ENCODE peak calls at places on chromosomes 16 and 17, in five cellular contexts. One of them, this sample, is unnamed.

GRCh38 chr17:29891131-29891530 is 38.9 kb downstream of the SSH2 start:
- DNase-seq in stomach: no peak
- DNase-seq in A549: no peak
- DNase-seq in tibial nerve: no peak
- DNase-seq in transverse colon: no peak
- DNase-seq in this sample: no peak

GRCh38 chr17:4369557-4370230 is 3.2 kb upstream of the UBE2G1 start:
- DNase-seq in stomach: no peak
- DNase-seq in transverse colon: no peak
- DNase-seq in tibial nerve: no peak
- DNase-seq in A549: no peak
- DNase-seq in this sample: peak; percentile 25

GRCh38 chr16:51657844-51658243 is 506.8 kb upstream of the SALL1 start:
- DNase-seq in tibial nerve: no peak
- DNase-seq in transverse colon: no peak
- DNase-seq in A549: no peak
- DNase-seq in stomach: peak; percentile 66
- DNase-seq in this sample: no peak

GRCh38 chr16:83137894-83138293 is 511.1 kb downstream of the CDH13 start:
- DNase-seq in tibial nerve: no peak
- DNase-seq in A549: no peak
- DNase-seq in stomach: no peak
- DNase-seq in transverse colon: no peak
- DNase-seq in this sample: no peak

GRCh38 chr17:82970067-82970466 is 109.3 kb upstream of the METRNL start:
- DNase-seq in transverse colon: no peak
- DNase-seq in tibial nerve: no peak
- DNase-seq in stomach: no peak
- DNase-seq in A549: no peak
- DNase-seq in this sample: peak; percentile 6

GRCh38 chr17:10699861-10700260 is 2.5 kb downstream of the ADPRM start:
- DNase-seq in transverse colon: no peak
- DNase-seq in A549: no peak
- DNase-seq in stomach: no peak
- DNase-seq in tibial nerve: no peak
- DNase-seq in this sample: no peak

GRCh38 chr16:1613728-1614225 is 1.6 kb downstream of the CRAMP1 start:
- DNase-seq in tibial nerve: no peak
- DNase-seq in stomach: peak; percentile 30
- DNase-seq in A549: no peak
- DNase-seq in transverse colon: peak; percentile 24
- DNase-seq in this sample: peak; percentile 34

GRCh38 chr17:28613916-28614315 is at the start of gene RSKR:
- DNase-seq in transverse colon: no peak
- DNase-seq in tibial nerve: no peak
- DNase-seq in stomach: no peak
- DNase-seq in A549: no peak
- DNase-seq in this sample: no peak

GRCh38 chr16:66250686-66251405 is 115.6 kb upstream of the CDH5 start:
- DNase-seq in stomach: peak; percentile 36
- DNase-seq in tibial nerve: peak; percentile 80
- DNase-seq in A549: no peak
- DNase-seq in transverse colon: peak; percentile 48
- DNase-seq in this sample: peak; percentile 73

GRCh38 chr17:81898029-81898866 is 3.8 kb upstream of the NPB start:
- DNase-seq in transverse colon: no peak
- DNase-seq in A549: peak; percentile 87
- DNase-seq in stomach: no peak
- DNase-seq in tibial nerve: no peak
- DNase-seq in this sample: no peak

GRCh38 chr16:48125888-48126287 is 29.9 kb downstream of the ABCC12 start:
- DNase-seq in stomach: no peak
- DNase-seq in transverse colon: no peak
- DNase-seq in A549: no peak
- DNase-seq in tibial nerve: no peak
- DNase-seq in this sample: no peak

GRCh38 chr16:72739577-72739976 is 308.4 kb downstream of the ZFHX3 start:
- DNase-seq in A549: no peak
- DNase-seq in stomach: no peak
- DNase-seq in tibial nerve: no peak
- DNase-seq in transverse colon: no peak
- DNase-seq in this sample: no peak

GRCh38 chr17:77826132-77826873 is 132.2 kb upstream of the TNRC6C start:
- DNase-seq in stomach: no peak
- DNase-seq in transverse colon: no peak
- DNase-seq in tibial nerve: no peak
- DNase-seq in A549: no peak
- DNase-seq in this sample: no peak

GRCh38 chr16:84545114-84545737 is 40.8 kb upstream of the MEAK7 start:
- DNase-seq in transverse colon: no peak
- DNase-seq in A549: no peak
- DNase-seq in stomach: no peak
- DNase-seq in tibial nerve: no peak
- DNase-seq in this sample: no peak

GRCh38 chr17:42337442-42337841 is 49.1 kb downstream of the STAT5A start:
- DNase-seq in transverse colon: peak; percentile 38
- DNase-seq in stomach: no peak
- DNase-seq in A549: no peak
- DNase-seq in tibial nerve: no peak
- DNase-seq in this sample: no peak

GRCh38 chr16:11583889-11584565 is 2.7 kb downstream of the LITAF start:
- DNase-seq in tibial nerve: no peak
- DNase-seq in A549: peak; percentile 69
- DNase-seq in transverse colon: peak; percentile 67
- DNase-seq in stomach: peak; percentile 69
- DNase-seq in this sample: no peak

GRCh38 chr17:78892062-78892456 is 10.9 kb downstream of the CEP295NL start:
- DNase-seq in stomach: no peak
- DNase-seq in tibial nerve: no peak
- DNase-seq in transverse colon: no peak
- DNase-seq in A549: no peak
- DNase-seq in this sample: no peak

GRCh38 chr17:78891406-78892061 is 11.5 kb downstream of the CEP295NL start:
- DNase-seq in A549: no peak
- DNase-seq in stomach: no peak
- DNase-seq in transverse colon: no peak
- DNase-seq in tibial nerve: no peak
- DNase-seq in this sample: no peak

GRCh38 chr17:78890111-78890897 is 12.7 kb downstream of the CEP295NL start:
- DNase-seq in transverse colon: peak; percentile 75
- DNase-seq in A549: no peak
- DNase-seq in tibial nerve: peak; percentile 56
- DNase-seq in stomach: peak; percentile 62
- DNase-seq in this sample: no peak

GRCh38 chr17:78888911-78889496 is 14.0 kb downstream of the CEP295NL start:
- DNase-seq in tibial nerve: no peak
- DNase-seq in transverse colon: no peak
- DNase-seq in A549: no peak
- DNase-seq in stomach: no peak
- DNase-seq in this sample: no peak

GRCh38 chr17:78889525-78889924 is 13.5 kb downstream of the CEP295NL start:
- DNase-seq in tibial nerve: no peak
- DNase-seq in A549: no peak
- DNase-seq in stomach: no peak
- DNase-seq in transverse colon: peak; percentile 43
- DNase-seq in this sample: no peak
- H3K27ac ChIP-seq in tibial nerve: peak overlapping the region; percentile 16
- H3K27ac ChIP-seq in A549: no peak overlapping the region
- H3K27ac ChIP-seq in stomach: peak overlapping the region; percentile 77
- H3K27ac ChIP-seq in transverse colon: peak overlapping the region; percentile 63
- H3K27ac ChIP-seq in this sample: no peak overlapping the region

GRCh38 chr17:9244066-9245052 is 223.0 kb downstream of the NTN1 start:
- DNase-seq in stomach: peak; percentile 36
- DNase-seq in tibial nerve: no peak
- DNase-seq in transverse colon: peak; percentile 59
- DNase-seq in A549: no peak
- DNase-seq in this sample: peak; percentile 49
- TF ChIP-seq EP300 in stomach: peak; percentile 50
- TF ChIP-seq EP300 in tibial nerve: no peak
- TF ChIP-seq EP300 in transverse colon: no peak
- TF ChIP-seq EP300 in A549: no peak
- TF ChIP-seq EP300 in this sample: no peak

GRCh38 chr17:54902017-54902416 is 1.4 kb downstream of the TOM1L1 start:
- DNase-seq in transverse colon: no peak
- DNase-seq in stomach: no peak
- DNase-seq in tibial nerve: no peak
- DNase-seq in A549: no peak
- DNase-seq in this sample: no peak
- H3K27ac ChIP-seq in transverse colon: no peak overlapping the region
- H3K27ac ChIP-seq in stomach: no peak overlapping the region
- H3K27ac ChIP-seq in tibial nerve: no peak overlapping the region
- H3K27ac ChIP-seq in A549: peak overlapping the region; percentile 87
- H3K27ac ChIP-seq in this sample: no peak overlapping the region

DNA sequence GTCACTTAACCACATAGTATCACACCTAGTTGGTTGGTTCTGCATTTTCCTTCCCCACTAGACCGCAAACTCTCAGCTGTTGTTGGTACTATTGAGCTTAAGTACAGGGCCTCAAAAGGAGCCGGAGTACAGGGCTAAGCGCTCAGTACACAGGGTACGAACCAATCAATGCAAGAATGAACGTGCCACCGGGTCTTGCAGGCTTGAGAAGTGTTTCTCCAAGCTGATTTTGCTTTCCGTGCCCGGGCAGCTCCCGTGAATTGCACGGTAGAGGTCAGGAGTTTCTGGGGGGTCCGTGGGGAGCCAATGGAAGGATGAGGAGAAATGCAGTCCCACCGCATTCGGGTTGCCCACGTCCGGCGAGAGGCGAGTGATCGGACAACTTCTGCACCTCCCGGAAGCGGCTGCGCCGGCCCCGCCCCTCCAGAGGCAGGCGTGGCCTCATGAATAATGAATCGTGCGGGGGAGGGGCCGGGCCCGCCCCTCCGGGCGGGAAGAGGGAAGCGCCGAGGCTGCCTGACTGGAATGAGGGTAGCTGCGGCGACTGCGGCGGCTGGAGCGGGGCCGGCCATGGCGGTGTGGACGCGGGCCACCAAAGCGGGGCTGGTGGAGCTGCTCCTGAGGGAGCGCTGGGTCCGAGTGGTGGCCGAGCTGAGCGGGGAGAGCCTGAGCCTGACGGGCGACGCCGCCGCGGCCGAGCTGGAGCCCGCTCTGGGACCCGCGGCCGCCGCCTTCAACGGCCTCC is at the start of gene SNTB2:
- DNase-seq in A549: peak; percentile 87
- DNase-seq in transverse colon: peak; percentile 96
- DNase-seq in tibial nerve: peak; percentile 92
- DNase-seq in stomach: peak; percentile 95
- DNase-seq in this sample: peak; percentile 93
- TF ChIP-seq EP300 in A549: no peak
- TF ChIP-seq EP300 in transverse colon: no peak
- TF ChIP-seq EP300 in tibial nerve: peak; percentile 91
- TF ChIP-seq EP300 in stomach: no peak
- TF ChIP-seq EP300 in this sample: peak; percentile 47

GRCh38 chr17:48597775-48598631 is 4.4 kb upstream of the HOXB5 start:
- DNase-seq in stomach: peak; percentile 47
- DNase-seq in A549: no peak
- DNase-seq in tibial nerve: no peak
- DNase-seq in transverse colon: peak; percentile 87
- DNase-seq in this sample: no peak
- H3K27ac ChIP-seq in stomach: peak overlapping the region; percentile 93
- H3K27ac ChIP-seq in A549: no peak overlapping the region
- H3K27ac ChIP-seq in tibial nerve: no peak overlapping the region
- H3K27ac ChIP-seq in transverse colon: peak overlapping the region; percentile 94
- H3K27ac ChIP-seq in this sample: no peak overlapping the region

GRCh38 chr16:63981639-63982038 is 1140.2 kb downstream of the CDH11 start:
- DNase-seq in transverse colon: no peak
- DNase-seq in tibial nerve: no peak
- DNase-seq in stomach: no peak
- DNase-seq in A549: no peak
- DNase-seq in this sample: no peak

GRCh38 chr16:63975669-63976068 is 1146.2 kb downstream of the CDH11 start:
- DNase-seq in tibial nerve: no peak
- DNase-seq in A549: no peak
- DNase-seq in transverse colon: no peak
- DNase-seq in stomach: no peak
- DNase-seq in this sample: no peak

GRCh38 chr16:63982156-63982555 is 1139.7 kb downstream of the CDH11 start:
- DNase-seq in tibial nerve: no peak
- DNase-seq in A549: no peak
- DNase-seq in transverse colon: no peak
- DNase-seq in stomach: no peak
- DNase-seq in this sample: no peak

GRCh38 chr16:63978240-63978639 is 1143.6 kb downstream of the CDH11 start:
- DNase-seq in stomach: no peak
- DNase-seq in tibial nerve: no peak
- DNase-seq in A549: no peak
- DNase-seq in transverse colon: no peak
- DNase-seq in this sample: no peak

DNA sequence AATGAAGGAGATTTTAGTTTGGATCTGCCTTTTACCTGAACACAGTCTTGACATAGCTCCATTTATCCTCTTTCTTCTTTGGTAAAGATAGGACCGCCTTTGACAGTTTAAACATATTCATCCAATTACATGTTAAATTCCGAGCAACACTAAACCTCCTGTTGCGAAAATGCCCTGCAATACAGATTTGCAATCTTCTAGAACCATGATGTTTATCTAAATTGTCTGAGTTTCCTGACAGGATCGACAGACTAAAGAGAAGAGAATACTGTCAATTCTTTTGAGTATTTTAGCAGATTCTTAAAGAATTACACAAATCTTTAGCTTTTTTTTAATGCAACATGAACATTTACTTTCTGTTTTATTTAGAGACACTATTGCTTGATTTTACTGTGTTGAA is 1145.5 kb downstream of the CDH11 start:
- DNase-seq in tibial nerve: no peak
- DNase-seq in stomach: no peak
- DNase-seq in A549: no peak
- DNase-seq in transverse colon: no peak
- DNase-seq in this sample: no peak
- TF ChIP-seq EP300 in tibial nerve: no peak
- TF ChIP-seq EP300 in stomach: no peak
- TF ChIP-seq EP300 in A549: no peak
- TF ChIP-seq EP300 in transverse colon: no peak
- TF ChIP-seq EP300 in this sample: no peak

GRCh38 chr16:4087990-4088577 is 28.2 kb downstream of the ADCY9 start:
- DNase-seq in transverse colon: peak; percentile 4
- DNase-seq in stomach: no peak
- DNase-seq in tibial nerve: no peak
- DNase-seq in A549: no peak
- DNase-seq in this sample: no peak

GRCh38 chr16:4087099-4087885 is 28.9 kb downstream of the ADCY9 start:
- DNase-seq in stomach: no peak
- DNase-seq in tibial nerve: no peak
- DNase-seq in transverse colon: no peak
- DNase-seq in A549: no peak
- DNase-seq in this sample: no peak

GRCh38 chr16:4083347-4083870 is 32.8 kb downstream of the ADCY9 start:
- DNase-seq in transverse colon: no peak
- DNase-seq in A549: no peak
- DNase-seq in stomach: no peak
- DNase-seq in tibial nerve: no peak
- DNase-seq in this sample: no peak

GRCh38 chr16:4085405-4085970 is 30.8 kb downstream of the ADCY9 start:
- DNase-seq in transverse colon: peak; percentile 19
- DNase-seq in A549: peak; percentile 66
- DNase-seq in stomach: no peak
- DNase-seq in tibial nerve: no peak
- DNase-seq in this sample: no peak

GRCh38 chr16:4086153-4086552 is 30.1 kb downstream of the ADCY9 start:
- DNase-seq in transverse colon: peak; percentile 4
- DNase-seq in A549: no peak
- DNase-seq in stomach: no peak
- DNase-seq in tibial nerve: no peak
- DNase-seq in this sample: no peak
- H3K27ac ChIP-seq in transverse colon: no peak overlapping the region
- H3K27ac ChIP-seq in A549: peak overlapping the region; percentile 11
- H3K27ac ChIP-seq in stomach: no peak overlapping the region
- H3K27ac ChIP-seq in tibial nerve: no peak overlapping the region
- H3K27ac ChIP-seq in this sample: no peak overlapping the region